ENCODE peak calls at places on chromosome 1, in nine cellular contexts. U is NAMALWA; X is stomach; S is upper lobe of right lung; I is natural killer cell treated with Interleukin-12 subunit alpha and Interleukin-12 subunit beta and Interleukin-15 and Interleukin-18, amount 100 ng/mL, for 72 hours; L is amniotic epithelial cell; M is iris pigment epithelial cell; G is ELF-1; R is iPS-NIHi11. F is an unnamed sample.

GRCh38 chr1:115829947-115830346 is 11.0 kb downstream of the NHLH2 start:
- DNase-seq in L (no peak), I (no peak), S (no peak), U (no peak), X (no peak), G (peak; percentile 82), R (peak; percentile 10), M (no peak), F (no peak)

GRCh38 chr1:83950106-83950661 is 48.7 kb downstream of the TTLL7 start:
- DNase-seq in L (no peak), I (no peak), M (no peak), U (no peak), G (no peak), X (no peak), S (no peak), R (no peak), F (no peak)

GRCh38 chr1:11337536-11338350 is 64.7 kb downstream of the UBIAD1 start:
- DNase-seq in X (peak; percentile 48), M (peak; percentile 34), S (peak; percentile 73), R (peak; percentile 85), L (peak; percentile 4), U (peak; percentile 89), G (peak; percentile 74), I (peak; percentile 75), F (peak; percentile 42)

GRCh38 chr1:178438432-178438831 is 58.3 kb downstream of the CLEC20A start:
- DNase-seq in R (no peak), U (no peak), S (no peak), G (no peak), M (peak; percentile 45), I (no peak), X (no peak), L (peak; percentile 6), F (peak; percentile 34)

GRCh38 chr1:203217668-203218067 is 11.8 kb downstream of the CHIT1 start:
- DNase-seq in M (no peak), U (no peak), I (no peak), R (no peak), X (no peak), G (no peak), L (no peak), S (no peak), F (no peak)

GRCh38 chr1:58898739-58899580 is 115.1 kb upstream of the JUN start:
- DNase-seq in I (no peak), G (peak; percentile 84), S (peak; percentile 69), U (no peak), M (no peak), L (peak; percentile 87), X (no peak), R (no peak), F (no peak)

GRCh38 chr1:47578026-47578861 is 140.4 kb downstream of the FOXD2 start:
- DNase-seq in X (no peak), M (no peak), L (no peak), R (no peak), I (no peak), G (peak; percentile 33), S (no peak), U (no peak), F (no peak)

GRCh38 chr1:51433972-51434510 is 85.0 kb downstream of the EPS15 start:
- DNase-seq in U (no peak), R (no peak), G (no peak), S (no peak), L (no peak), I (no peak), M (no peak), X (no peak), F (no peak)

GRCh38 chr1:203178083-203178482 is 2.5 kb upstream of the MYBPH start:
- DNase-seq in S (no peak), U (no peak), M (no peak), L (no peak), G (peak; percentile 88), I (no peak), R (peak; percentile 60), X (no peak), F (no peak)

GRCh38 chr1:156098782-156099181 is 15.7 kb upstream of the LMNA start:
- DNase-seq in L (no peak), U (no peak), R (no peak), I (no peak), X (no peak), S (no peak), M (no peak), G (no peak), F (no peak)

GRCh38 chr1:1779691-1780597 is 1.7 kb upstream of the NADK start:
- DNase-seq in L (peak; percentile 93), R (no peak), I (peak; percentile 86), S (peak; percentile 79), U (peak; percentile 93), G (peak; percentile 73), X (peak; percentile 75), M (peak; percentile 79), F (peak; percentile 29)

GRCh38 chr1:84689514-84690396 is 506 bp downstream of the SSX2IP start:
- DNase-seq in U (peak; percentile 84), M (peak; percentile 51), R (no peak), L (peak; percentile 28), G (no peak), I (no peak), S (no peak), X (peak; percentile 58), F (peak; percentile 75)

GRCh38 chr1:224865510-224865909 is 64.0 kb upstream of the DNAH14 start:
- DNase-seq in G (no peak), I (no peak), M (no peak), R (no peak), X (no peak), U (no peak), S (no peak), L (no peak), F (no peak)

F was measured in adipocyte.